ENCODE peak calls at places on chromosome 19, in six cellular contexts. T, S, M, Q, J and R are unnamed samples.

GRCh38 chr19:15675560-15675959 is 2.7 kb downstream of the CYP4F12 start:
- DNase-seq in T (no peak), M (no peak), Q (no peak), S (no peak), J (no peak), R (no peak)

GRCh38 chr19:19405919-19406877 is 723 bp downstream of the GATAD2A start:
- DNase-seq in Q (peak), T (peak), J (peak), M (peak), S (no peak), R (peak)

GRCh38 chr19:31013391-31013975 is 335.8 kb downstream of the TSHZ3 start:
- DNase-seq in Q (peak), J (no peak), S (no peak), T (no peak), M (no peak), R (no peak)

GRCh38 chr19:32651729-32652140 is 23.2 kb downstream of the ANKRD27 start:
- DNase-seq in Q (peak), J (no peak), S (no peak), M (no peak), T (no peak), R (no peak)

GRCh38 chr19:12783849-12784393 is 7.4 kb upstream of the JUNB start:
- DNase-seq in T (no peak), S (no peak), Q (no peak), J (peak), M (no peak), R (no peak)

GRCh38 chr19:49801966-49802661 is 11.0 kb downstream of the FUZ start:
- DNase-seq in T (no peak), M (no peak), S (no peak), Q (peak), J (peak), R (peak)

GRCh38 chr19:32224371-32225244 is 120.8 kb upstream of the ZNF507 start:
- DNase-seq in Q (peak), S (no peak), T (peak), J (peak), M (peak), R (peak)

GRCh38 chr19:16071072-16071691 is 5.1 kb upstream of the TPM4 start:
- DNase-seq in J (no peak), S (no peak), M (no peak), T (no peak), Q (no peak), R (no peak)

GRCh38 chr19:5470264-5470671 is 15.1 kb downstream of the ZNRF4 start:
- DNase-seq in M (peak), T (no peak), Q (no peak), J (no peak), S (no peak), R (no peak)

GRCh38 chr19:39218230-39219007 is 14.4 kb upstream of the SYCN start:
- DNase-seq in M (no peak), Q (no peak), J (no peak), T (no peak), S (no peak), R (no peak)

GRCh38 chr19:43780706-43781525 is at the start of gene KCNN4:
- DNase-seq in T (peak), S (no peak), M (no peak), Q (no peak), J (no peak), R (peak)

GRCh38 chr19:18967358-18968146 is 26.5 kb upstream of the HOMER3 start:
- DNase-seq in M (no peak), J (peak), S (no peak), Q (no peak), T (no peak), R (peak)

GRCh38 chr19:33171916-33172359 is 22.2 kb upstream of the LRP3 start:
- DNase-seq in Q (no peak), T (no peak), M (no peak), J (no peak), S (no peak), R (peak)

GRCh38 chr19:2410023-2410422 is 17.4 kb downstream of the TIMM13 start:
- DNase-seq in M (no peak), Q (no peak), T (no peak), S (no peak), J (no peak), R (no peak)

GRCh38 chr19:5718579-5719273 is 1.2 kb downstream of the LONP1 start:
- DNase-seq in M (no peak), S (no peak), T (peak), J (no peak), Q (peak), R (peak)

GRCh38 chr19:29705706-29706105 is 9.4 kb downstream of the C19orf12 start:
- DNase-seq in Q (no peak), M (no peak), S (no peak), J (peak), T (no peak), R (no peak)

GRCh38 chr19:5804516-5805464 is at the start of gene NRTN:
- DNase-seq in Q (peak), M (no peak), J (no peak), S (no peak), T (peak), R (no peak)

GRCh38 chr19:38388310-38389100 is at the start of gene SPRED3:
- DNase-seq in M (peak), Q (no peak), T (no peak), S (no peak), J (no peak), R (peak)

GRCh38 chr19:8569066-8569761 is 8.0 kb downstream of the MYO1F start:
- DNase-seq in S (no peak), T (peak), J (no peak), Q (no peak), M (no peak), R (peak)

GRCh38 chr19:1656988-1657536 is 4.6 kb upstream of the TCF3 start:
- DNase-seq in S (no peak), J (no peak), Q (no peak), T (no peak), M (no peak), R (no peak)